ENCODE peak calls at places on chromosome 2, in seven cellular contexts. U is GM23248; C is NCI-H774; Z is activated CD8-positive, alpha-beta T cell treated with anti-CD3 and anti-CD28 coated beads for 36 hours; V is stimulated activated CD8-positive, alpha-beta memory T cell treated with anti-CD3 and anti-CD28 coated beads, Interleukin-15, amount 100 ng/mL, for 24 hours; P is colonic mucosa; G is lung microvascular endothelial cell. O is an unnamed sample.

GRCh38 chr2:198143156-198143555 is 338.8 kb downstream of the PLCL1 start:
- DNase-seq in U (no peak), C (no peak), Z (no peak), V (no peak), P (no peak), G (no peak), O (no peak)

GRCh38 chr2:43020990-43021677 is 205.3 kb downstream of the ZFP36L2 start:
- DNase-seq in U (no peak), C (no peak), Z (no peak), V (no peak), P (no peak), G (no peak), O (no peak)

GRCh38 chr2:150109912-150110311 is 377.6 kb downstream of the RND3 start:
- DNase-seq in U (no peak), C (no peak), Z (no peak), V (no peak), P (no peak), G (no peak), O (no peak)

GRCh38 chr2:118049140-118050128 is 35.6 kb upstream of the CCDC93 start:
- DNase-seq in U (no peak), C (no peak), Z (peak; percentile 13), V (no peak), P (no peak), G (peak; percentile 19), O (no peak)

GRCh38 chr2:200321780-200322534 is 15.5 kb downstream of the SPATS2L start:
- DNase-seq in U (no peak), C (no peak), Z (no peak), V (no peak), P (no peak), G (no peak), O (no peak)

GRCh38 chr2:28643911-28644334 is 107.7 kb upstream of the PPP1CB start:
- DNase-seq in U (peak; percentile 91), C (no peak), Z (no peak), V (no peak), P (no peak), G (peak; percentile 80), O (peak; percentile 85)

GRCh38 chr2:634041-634440 is 43.2 kb downstream of the TMEM18 start:
- DNase-seq in U (no peak), C (no peak), Z (no peak), V (no peak), P (no peak), G (no peak), O (no peak)

GRCh38 chr2:209472871-209473270 is 49.0 kb downstream of the MAP2 start:
- DNase-seq in U (peak; percentile 60), C (no peak), Z (no peak), V (no peak), P (no peak), G (peak; percentile 28), O (peak; percentile 76)

GRCh38 chr2:172172513-172173217 is 70.0 kb upstream of the DLX2 start:
- DNase-seq in U (peak; percentile 87), C (peak; percentile 74), Z (peak; percentile 70), V (peak; percentile 39), P (peak; percentile 83), G (peak; percentile 65), O (peak; percentile 26)

GRCh38 chr2:241218131-241219029 is 29.9 kb downstream of the ANO7 start:
- DNase-seq in U (peak; percentile 70), C (peak; percentile 44), Z (peak; percentile 61), V (no peak), P (peak; percentile 34), G (peak; percentile 23), O (peak; percentile 17)

GRCh38 chr2:237818066-237818473 is 19.5 kb downstream of the RBM44 start:
- DNase-seq in U (peak; percentile 91), C (no peak), Z (no peak), V (no peak), P (no peak), G (no peak), O (peak; percentile 83)

GRCh38 chr2:10390369-10390801 is 57.7 kb downstream of the ODC1 start:
- DNase-seq in U (peak; percentile 82), C (no peak), Z (no peak), V (no peak), P (no peak), G (peak; percentile 65), O (peak; percentile 56)

GRCh38 chr2:20621366-20622295 is 29.3 kb downstream of the HS1BP3 start:
- DNase-seq in U (no peak), C (no peak), Z (no peak), V (no peak), P (no peak), G (no peak), O (no peak)

GRCh38 chr2:119744335-119744939 is 15.3 kb upstream of the PTPN4 start:
- DNase-seq in U (peak; percentile 58), C (peak; percentile 69), Z (no peak), V (no peak), P (no peak), G (peak; percentile 39), O (peak; percentile 49)

GRCh38 chr2:28981016-28981441 is at the start of gene TOGARAM2:
- DNase-seq in U (peak; percentile 49), C (peak; percentile 22), Z (no peak), V (no peak), P (peak; percentile 22), G (no peak), O (no peak)

GRCh38 chr2:218229239-218229638 is 12.2 kb downstream of the ARPC2 start:
- DNase-seq in U (peak; percentile 84), C (no peak), Z (peak; percentile 68), V (no peak), P (no peak), G (peak; percentile 86), O (peak; percentile 74)

GRCh38 chr2:133541376-133541775 is 26.9 kb downstream of the NCKAP5 start:
- DNase-seq in U (no peak), C (no peak), Z (no peak), V (no peak), P (no peak), G (no peak), O (no peak)

GRCh38 chr2:44700824-44701223 is 240.7 kb upstream of the SIX3 start:
- DNase-seq in U (no peak), C (no peak), Z (no peak), V (no peak), P (no peak), G (no peak), O (no peak)

O was measured in fibroblast of mammary gland.